ENCODE peak calls at places on chromosomes 11 and 22, in six cellular contexts. G, L, V, O, W and M are unnamed samples.

GRCh38 chr11:130865091-130865771 is 51.0 kb downstream of the SNX19 start:
- DNase-seq in G (no peak), L (no peak), V (no peak), O (no peak), W (no peak), M (no peak)

GRCh38 chr22:31344369-31345330 is 1.5 kb downstream of the PATZ1 start:
- DNase-seq in G (no peak), L (no peak), V (peak), O (peak), W (peak), M (no peak)

GRCh38 chr11:60777572-60777971 is 7.6 kb upstream of the MS4A10 start:
- DNase-seq in G (peak), L (no peak), V (no peak), O (no peak), W (no peak), M (peak)

GRCh38 chr11:66015094-66015881 is 3.5 kb downstream of the CST6 start:
- DNase-seq in G (peak), L (no peak), V (no peak), O (no peak), W (no peak), M (peak)

GRCh38 chr11:11978098-11978637 is 30.3 kb downstream of the DKK3 start:
- DNase-seq in G (no peak), L (no peak), V (no peak), O (no peak), W (no peak), M (no peak)

GRCh38 chr11:96155627-96156378 is 187.2 kb downstream of the MAML2 start:
- DNase-seq in G (peak), L (no peak), V (peak), O (peak), W (peak), M (peak)

GRCh38 chr11:65290448-65291165 is 24.1 kb upstream of the CDC42EP2 start:
- DNase-seq in G (no peak), L (no peak), V (no peak), O (no peak), W (no peak), M (peak)

GRCh38 chr11:122706689-122707088 is 51.2 kb downstream of the UBASH3B start:
- DNase-seq in G (peak), L (no peak), V (no peak), O (no peak), W (no peak), M (peak)

GRCh38 chr11:129237880-129238638 is 45.9 kb upstream of the ARHGAP32 start:
- DNase-seq in G (no peak), L (no peak), V (no peak), O (no peak), W (no peak), M (no peak)

GRCh38 chr22:38490915-38491314 is 15.2 kb downstream of the DDX17 start:
- DNase-seq in G (no peak), L (no peak), V (no peak), O (no peak), W (no peak), M (peak)

GRCh38 chr11:75242722-75243600 is 2.4 kb downstream of the TPBGL start:
- DNase-seq in G (no peak), L (no peak), V (no peak), O (no peak), W (no peak), M (no peak)

GRCh38 chr11:118749429-118749828 is 41.5 kb downstream of the DDX6 start:
- DNase-seq in G (no peak), L (no peak), V (no peak), O (no peak), W (no peak), M (no peak)

GRCh38 chr11:118437736-118438125 is 1.4 kb downstream of the KMT2A start:
- DNase-seq in G (no peak), L (no peak), V (no peak), O (peak), W (peak), M (peak)

GRCh38 chr22:46056169-46057041 is 79.4 kb upstream of the WNT7B start:
- DNase-seq in G (no peak), L (no peak), V (no peak), O (peak), W (no peak), M (peak)

GRCh38 chr22:19817561-19818263 is 37.0 kb downstream of the GNB1L start:
- DNase-seq in G (no peak), L (peak), V (no peak), O (peak), W (no peak), M (no peak)

GRCh38 chr11:19367051-19367709 is 126.4 kb upstream of the E2F8 start:
- DNase-seq in G (no peak), L (no peak), V (no peak), O (no peak), W (no peak), M (peak)

GRCh38 chr11:36578458-36578857 is 10.7 kb downstream of the RAG1 start:
- DNase-seq in G (no peak), L (no peak), V (no peak), O (no peak), W (no peak), M (peak)